ENCODE peak calls at places on chromosome 20, in four cellular contexts. One of them, this sample, is unnamed.

GRCh38 chr20:53917145-53918009 is 153.0 kb downstream of the BCAS1 start:
- DNase-seq in frontal cortex: no peak
- DNase-seq in stimulated activated CD8-positive, alpha-beta memory T cell treated with anti-CD3 and anti-CD28 coated beads, Interleukin-4, amount 100 ng/mL, for 4 hours: no peak
- DNase-seq in suprapubic skin: peak
- DNase-seq in this sample: no peak

GRCh38 chr20:23666698-23667097 is 22.1 kb downstream of the CST4 start:
- DNase-seq in frontal cortex: no peak
- DNase-seq in stimulated activated CD8-positive, alpha-beta memory T cell treated with anti-CD3 and anti-CD28 coated beads, Interleukin-4, amount 100 ng/mL, for 4 hours: no peak
- DNase-seq in suprapubic skin: no peak
- DNase-seq in this sample: no peak

GRCh38 chr20:47551240-47551639 is 49.6 kb downstream of the NCOA3 start:
- DNase-seq in frontal cortex: no peak
- DNase-seq in stimulated activated CD8-positive, alpha-beta memory T cell treated with anti-CD3 and anti-CD28 coated beads, Interleukin-4, amount 100 ng/mL, for 4 hours: no peak
- DNase-seq in suprapubic skin: no peak
- DNase-seq in this sample: no peak

GRCh38 chr20:2742934-2743559 is 50.5 kb downstream of the EBF4 start:
- DNase-seq in frontal cortex: no peak
- DNase-seq in stimulated activated CD8-positive, alpha-beta memory T cell treated with anti-CD3 and anti-CD28 coated beads, Interleukin-4, amount 100 ng/mL, for 4 hours: peak
- DNase-seq in suprapubic skin: no peak
- DNase-seq in this sample: no peak

GRCh38 chr20:2697768-2698167 is 5.2 kb downstream of the EBF4 start:
- DNase-seq in frontal cortex: no peak
- DNase-seq in stimulated activated CD8-positive, alpha-beta memory T cell treated with anti-CD3 and anti-CD28 coated beads, Interleukin-4, amount 100 ng/mL, for 4 hours: no peak
- DNase-seq in suprapubic skin: peak
- DNase-seq in this sample: no peak

GRCh38 chr20:8183526-8183925 is 51.5 kb downstream of the PLCB1 start:
- DNase-seq in frontal cortex: no peak
- DNase-seq in stimulated activated CD8-positive, alpha-beta memory T cell treated with anti-CD3 and anti-CD28 coated beads, Interleukin-4, amount 100 ng/mL, for 4 hours: no peak
- DNase-seq in suprapubic skin: no peak
- DNase-seq in this sample: no peak

GRCh38 chr20:50848341-50848808 is 53.5 kb downstream of the BCAS4 start:
- DNase-seq in frontal cortex: no peak
- DNase-seq in stimulated activated CD8-positive, alpha-beta memory T cell treated with anti-CD3 and anti-CD28 coated beads, Interleukin-4, amount 100 ng/mL, for 4 hours: no peak
- DNase-seq in suprapubic skin: no peak
- DNase-seq in this sample: no peak

GRCh38 chr20:47546184-47547033 is 44.7 kb downstream of the NCOA3 start:
- DNase-seq in frontal cortex: no peak
- DNase-seq in stimulated activated CD8-positive, alpha-beta memory T cell treated with anti-CD3 and anti-CD28 coated beads, Interleukin-4, amount 100 ng/mL, for 4 hours: no peak
- DNase-seq in suprapubic skin: no peak
- DNase-seq in this sample: no peak

GRCh38 chr20:25310921-25311728 is 63.2 kb downstream of the PYGB start:
- DNase-seq in frontal cortex: no peak
- DNase-seq in stimulated activated CD8-positive, alpha-beta memory T cell treated with anti-CD3 and anti-CD28 coated beads, Interleukin-4, amount 100 ng/mL, for 4 hours: no peak
- DNase-seq in suprapubic skin: peak
- DNase-seq in this sample: peak

GRCh38 chr20:61835301-61835700 is 230.4 kb downstream of the TAF4 start:
- DNase-seq in frontal cortex: no peak
- DNase-seq in stimulated activated CD8-positive, alpha-beta memory T cell treated with anti-CD3 and anti-CD28 coated beads, Interleukin-4, amount 100 ng/mL, for 4 hours: no peak
- DNase-seq in suprapubic skin: no peak
- DNase-seq in this sample: no peak

GRCh38 chr20:50670126-50670862 is 21.0 kb downstream of the RIPOR3 start:
- DNase-seq in frontal cortex: no peak
- DNase-seq in stimulated activated CD8-positive, alpha-beta memory T cell treated with anti-CD3 and anti-CD28 coated beads, Interleukin-4, amount 100 ng/mL, for 4 hours: no peak
- DNase-seq in suprapubic skin: no peak
- DNase-seq in this sample: no peak

GRCh38 chr20:63401384-63402110 is 40.4 kb upstream of the CHRNA4 start:
- DNase-seq in frontal cortex: no peak
- DNase-seq in stimulated activated CD8-positive, alpha-beta memory T cell treated with anti-CD3 and anti-CD28 coated beads, Interleukin-4, amount 100 ng/mL, for 4 hours: no peak
- DNase-seq in suprapubic skin: no peak
- DNase-seq in this sample: no peak

GRCh38 chr20:19327401-19327800 is 115.0 kb downstream of the SLC24A3 start:
- DNase-seq in frontal cortex: no peak
- DNase-seq in stimulated activated CD8-positive, alpha-beta memory T cell treated with anti-CD3 and anti-CD28 coated beads, Interleukin-4, amount 100 ng/mL, for 4 hours: no peak
- DNase-seq in suprapubic skin: no peak
- DNase-seq in this sample: no peak

GRCh38 chr20:17655865-17656489 is 26.1 kb downstream of the RRBP1 start:
- DNase-seq in frontal cortex: no peak
- DNase-seq in stimulated activated CD8-positive, alpha-beta memory T cell treated with anti-CD3 and anti-CD28 coated beads, Interleukin-4, amount 100 ng/mL, for 4 hours: no peak
- DNase-seq in suprapubic skin: no peak
- DNase-seq in this sample: no peak

GRCh38 chr20:20781029-20781428 is 68.6 kb upstream of the RALGAPA2 start:
- DNase-seq in frontal cortex: no peak
- DNase-seq in stimulated activated CD8-positive, alpha-beta memory T cell treated with anti-CD3 and anti-CD28 coated beads, Interleukin-4, amount 100 ng/mL, for 4 hours: no peak
- DNase-seq in suprapubic skin: no peak
- DNase-seq in this sample: no peak

GRCh38 chr20:52105573-52106422 is 85.8 kb downstream of the ZFP64 start:
- DNase-seq in frontal cortex: no peak
- DNase-seq in stimulated activated CD8-positive, alpha-beta memory T cell treated with anti-CD3 and anti-CD28 coated beads, Interleukin-4, amount 100 ng/mL, for 4 hours: no peak
- DNase-seq in suprapubic skin: no peak
- DNase-seq in this sample: no peak

GRCh38 chr20:10414982-10415650 is 18.9 kb downstream of the MKKS start:
- DNase-seq in frontal cortex: no peak
- DNase-seq in stimulated activated CD8-positive, alpha-beta memory T cell treated with anti-CD3 and anti-CD28 coated beads, Interleukin-4, amount 100 ng/mL, for 4 hours: no peak
- DNase-seq in suprapubic skin: no peak
- DNase-seq in this sample: no peak

GRCh38 chr20:61922411-61922810 is 143.3 kb downstream of the TAF4 start:
- DNase-seq in frontal cortex: no peak
- DNase-seq in stimulated activated CD8-positive, alpha-beta memory T cell treated with anti-CD3 and anti-CD28 coated beads, Interleukin-4, amount 100 ng/mL, for 4 hours: no peak
- DNase-seq in suprapubic skin: peak
- DNase-seq in this sample: peak

This sample was measured in posterior cingulate gyrus.